ENCODE peak calls at places on chromosomes 16 and 17, in eight cellular contexts. One of them, this sample, is unnamed.

GRCh38 chr16:89549007-89549700 is 11.3 kb upstream of the RPL13 start:
- ATAC-seq in CD8-positive, alpha-beta T cell: peak
- ATAC-seq in left lung: no peak
- ATAC-seq in natural killer cell: no peak
- ATAC-seq in memory B cell: no peak
- ATAC-seq in right cardiac atrium: no peak
- ATAC-seq in T-helper 17 cell: peak
- ATAC-seq in upper lobe of left lung: no peak
- ATAC-seq in this sample: no peak

GRCh38 chr16:89347807-89348206 is 130.3 kb downstream of the ZNF778 start:
- ATAC-seq in left lung: no peak
- ATAC-seq in memory B cell: no peak
- ATAC-seq in CD8-positive, alpha-beta T cell: no peak
- ATAC-seq in T-helper 17 cell: no peak
- ATAC-seq in right cardiac atrium: no peak
- ATAC-seq in natural killer cell: no peak
- ATAC-seq in upper lobe of left lung: no peak
- ATAC-seq in this sample: no peak

GRCh38 chr16:3825103-3825502 is 55.4 kb downstream of the CREBBP start:
- ATAC-seq in T-helper 17 cell: no peak
- ATAC-seq in natural killer cell: no peak
- ATAC-seq in memory B cell: no peak
- ATAC-seq in left lung: peak
- ATAC-seq in right cardiac atrium: no peak
- ATAC-seq in upper lobe of left lung: no peak
- ATAC-seq in CD8-positive, alpha-beta T cell: no peak
- ATAC-seq in this sample: no peak

GRCh38 chr17:40418428-40418706 is 671 bp upstream of the TOP2A start:
- ATAC-seq in upper lobe of left lung: no peak
- ATAC-seq in left lung: no peak
- ATAC-seq in CD8-positive, alpha-beta T cell: no peak
- ATAC-seq in T-helper 17 cell: no peak
- ATAC-seq in memory B cell: no peak
- ATAC-seq in right cardiac atrium: no peak
- ATAC-seq in natural killer cell: no peak
- ATAC-seq in this sample: no peak

GRCh38 chr17:8556074-8556473 is 74.5 kb downstream of the MYH10 start:
- ATAC-seq in natural killer cell: no peak
- ATAC-seq in upper lobe of left lung: no peak
- ATAC-seq in CD8-positive, alpha-beta T cell: no peak
- ATAC-seq in T-helper 17 cell: no peak
- ATAC-seq in left lung: no peak
- ATAC-seq in memory B cell: no peak
- ATAC-seq in right cardiac atrium: no peak
- ATAC-seq in this sample: no peak

GRCh38 chr17:2396568-2397246 is 4.2 kb downstream of the MNT start:
- ATAC-seq in right cardiac atrium: peak
- ATAC-seq in upper lobe of left lung: peak
- ATAC-seq in memory B cell: no peak
- ATAC-seq in natural killer cell: no peak
- ATAC-seq in left lung: peak
- ATAC-seq in CD8-positive, alpha-beta T cell: no peak
- ATAC-seq in T-helper 17 cell: no peak
- ATAC-seq in this sample: peak

GRCh38 chr16:10556240-10556639 is 24.2 kb downstream of the EMP2 start:
- ATAC-seq in right cardiac atrium: no peak
- ATAC-seq in left lung: no peak
- ATAC-seq in T-helper 17 cell: no peak
- ATAC-seq in CD8-positive, alpha-beta T cell: no peak
- ATAC-seq in memory B cell: no peak
- ATAC-seq in upper lobe of left lung: no peak
- ATAC-seq in natural killer cell: no peak
- ATAC-seq in this sample: no peak

GRCh38 chr17:70405492-70406220 is 236.3 kb downstream of the KCNJ2 start:
- ATAC-seq in CD8-positive, alpha-beta T cell: no peak
- ATAC-seq in left lung: peak
- ATAC-seq in right cardiac atrium: no peak
- ATAC-seq in natural killer cell: peak
- ATAC-seq in T-helper 17 cell: no peak
- ATAC-seq in memory B cell: no peak
- ATAC-seq in upper lobe of left lung: no peak
- ATAC-seq in this sample: no peak

GRCh38 chr16:81429045-81429521 is 15.5 kb upstream of the CMIP start:
- ATAC-seq in right cardiac atrium: peak
- ATAC-seq in upper lobe of left lung: no peak
- ATAC-seq in T-helper 17 cell: peak
- ATAC-seq in natural killer cell: no peak
- ATAC-seq in memory B cell: peak
- ATAC-seq in left lung: peak
- ATAC-seq in CD8-positive, alpha-beta T cell: peak
- ATAC-seq in this sample: no peak

GRCh38 chr16:11395008-11395948 is 50.0 kb downstream of the RMI2 start:
- ATAC-seq in upper lobe of left lung: no peak
- ATAC-seq in right cardiac atrium: no peak
- ATAC-seq in CD8-positive, alpha-beta T cell: no peak
- ATAC-seq in memory B cell: no peak
- ATAC-seq in left lung: no peak
- ATAC-seq in T-helper 17 cell: no peak
- ATAC-seq in natural killer cell: no peak
- ATAC-seq in this sample: no peak